ENCODE peak calls at places on chromosomes 4 and X, in six cellular contexts. O, W, P, Y, T and B are unnamed samples.

GRCh38 chrX:40864972-40865371 is 129.6 kb upstream of the MED14 start:
- DNase-seq in Y (no peak), P (peak; percentile 28), W (no peak), T (no peak), O (no peak), B (no peak)

GRCh38 chr4:59195867-59196266 is 2004.3 kb upstream of the ADGRL3 start:
- DNase-seq in W (no peak), P (no peak), O (no peak), Y (no peak), T (no peak), B (no peak)

GRCh38 chr4:122731676-122732075 is 828 bp upstream of the BBS12 start:
- DNase-seq in T (no peak), Y (no peak), O (no peak), W (no peak), P (no peak), B (no peak)

GRCh38 chr4:150209140-150209829 is 131.0 kb downstream of the DCLK2 start:
- DNase-seq in W (peak; percentile 51), P (peak; percentile 85), T (peak; percentile 49), O (no peak), Y (peak; percentile 45), B (peak; percentile 59)

GRCh38 chr4:92111493-92111892 is 192.3 kb upstream of the GRID2 start:
- DNase-seq in O (no peak), T (no peak), P (no peak), W (no peak), Y (no peak), B (no peak)

GRCh38 chrX:30612250-30612655 is 34.7 kb upstream of the TASL start:
- DNase-seq in O (no peak), Y (no peak), W (no peak), P (no peak), T (no peak), B (no peak)

GRCh38 chrX:13078739-13079444 is 34.5 kb upstream of the FAM9C start:
- DNase-seq in P (peak; percentile 82), Y (no peak), O (no peak), W (no peak), T (peak; percentile 40), B (no peak)

GRCh38 chrX:22110729-22111494 is 78.8 kb downstream of the PHEX start:
- DNase-seq in P (no peak), W (no peak), Y (peak; percentile 26), O (no peak), T (peak; percentile 31), B (no peak)

GRCh38 chrX:130994671-130995070 is 63.5 kb upstream of the ARHGAP36 start:
- DNase-seq in T (no peak), O (no peak), Y (no peak), P (peak; percentile 4), W (no peak), B (peak; percentile 22)

GRCh38 chr4:7817877-7818675 is 121.6 kb downstream of the AFAP1 start:
- DNase-seq in T (peak; percentile 53), O (peak; percentile 82), Y (no peak), P (peak; percentile 83), W (no peak), B (peak; percentile 53)

DNA sequence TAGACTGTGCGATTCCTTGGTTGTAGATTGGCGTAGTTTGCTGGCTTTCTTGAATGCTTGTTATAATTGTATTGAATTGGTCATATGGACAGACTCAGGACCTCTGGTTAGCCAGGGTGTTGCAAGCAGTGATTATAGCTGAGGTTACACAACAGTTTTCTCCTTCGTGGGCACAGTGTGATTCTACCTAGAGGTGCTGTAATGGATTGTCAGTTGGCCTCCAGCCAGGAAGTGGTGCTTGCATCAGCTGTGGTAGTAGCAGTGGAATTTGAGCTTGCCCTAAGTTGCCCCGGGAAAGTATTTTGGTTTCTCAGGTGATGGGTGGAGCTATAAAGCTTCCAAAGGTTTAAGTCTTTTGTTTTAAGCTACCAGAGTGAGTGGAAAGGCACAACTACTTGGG is 23.1 kb upstream of the GABRG1 start:
- DNase-seq in T (no peak), W (no peak), Y (peak; percentile 19), O (no peak), P (no peak), B (no peak)
- TF ChIP-seq CTCF in T (no peak), W (no peak), Y (no peak), O (no peak), P (no peak), B (no peak)

DNA sequence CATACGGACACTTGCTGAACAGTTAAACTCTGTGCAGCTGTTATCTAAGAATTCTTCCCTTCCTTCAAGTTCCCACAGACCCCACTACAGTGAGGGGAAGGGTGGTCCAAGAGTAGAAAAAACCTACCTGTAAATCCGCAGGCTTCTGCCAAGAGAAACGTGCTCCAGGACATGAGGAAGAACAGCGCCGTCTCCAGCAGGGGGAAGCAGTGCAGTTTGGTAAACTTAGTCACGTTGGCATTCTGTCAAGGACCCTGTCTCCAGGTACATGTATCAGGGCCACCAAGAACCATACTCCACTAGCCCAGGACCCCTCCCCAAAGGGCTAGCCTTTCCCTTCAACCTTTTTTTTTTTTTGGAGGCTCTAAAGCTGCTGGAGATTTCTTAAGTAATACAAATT is 79.9 kb downstream of the CHST7 start:
- DNase-seq in T (no peak), W (no peak), P (peak; percentile 26), O (no peak), Y (peak; percentile 24), B (peak; percentile 15)
- TF ChIP-seq CTCF in T (no peak), W (no peak), P (peak; percentile 31), O (no peak), Y (no peak), B (no peak)

DNA sequence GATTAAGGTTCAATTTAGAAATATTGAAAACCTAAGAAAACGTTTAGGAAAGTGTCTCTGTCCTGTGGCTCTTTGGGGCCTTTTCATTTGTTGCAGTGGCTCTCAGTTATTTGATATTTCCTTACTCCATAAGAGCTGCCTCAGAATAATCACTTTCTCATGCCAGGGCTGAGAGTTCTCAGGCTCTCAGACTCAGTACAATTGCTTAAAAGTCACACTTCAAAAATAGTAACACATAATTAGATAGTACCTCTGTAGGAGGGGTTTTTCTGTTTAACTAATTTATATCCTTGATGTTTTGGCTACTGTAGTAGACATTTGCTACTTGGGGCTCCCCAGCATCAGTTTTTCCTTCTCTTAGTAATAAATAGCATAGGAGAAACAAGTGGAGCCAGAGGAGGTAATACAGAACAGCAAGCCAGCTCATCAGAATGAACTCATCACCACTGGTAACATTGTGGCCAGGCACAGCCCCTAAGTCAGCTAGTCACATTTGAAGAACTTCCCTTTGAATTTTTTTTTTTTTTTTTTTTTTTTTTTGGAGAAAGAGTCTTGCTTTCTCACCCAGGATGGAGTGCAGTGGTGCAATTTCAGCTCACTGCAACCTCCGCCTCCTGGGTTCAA is 8.0 kb upstream of the HNRNPD start:
- DNase-seq in O (no peak), T (no peak), P (no peak), Y (no peak), W (no peak), B (no peak)
- TF ChIP-seq CTCF in O (no peak), T (no peak), P (no peak), Y (no peak), W (no peak), B (no peak)

DNA sequence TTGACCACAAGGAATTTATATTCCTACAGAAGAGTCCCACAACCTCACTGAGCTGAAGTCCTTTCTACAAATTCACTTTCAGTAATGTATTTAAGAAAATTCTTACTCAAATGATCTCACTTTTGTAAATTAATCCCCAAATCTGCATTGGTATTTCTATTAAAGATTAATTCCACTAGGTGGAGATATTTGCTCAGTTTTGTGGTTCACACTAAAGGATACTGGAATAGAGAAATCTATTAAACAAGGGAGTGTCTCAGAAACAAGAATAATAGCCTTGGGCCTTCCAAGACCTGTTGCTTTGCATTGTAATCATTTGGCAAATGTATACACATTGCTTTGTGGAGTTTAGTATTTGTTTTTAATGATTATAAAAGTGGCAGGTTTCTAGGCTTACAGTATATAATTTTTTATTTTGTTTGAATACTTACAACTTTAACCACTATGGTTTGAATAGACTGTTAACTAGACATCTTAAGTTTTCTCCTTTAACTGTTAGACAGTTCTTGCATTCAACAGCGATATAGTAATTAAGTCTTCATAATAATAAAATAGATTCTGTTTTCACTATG is 25.9 kb downstream of the CFAP299 start:
- DNase-seq in W (no peak), P (peak; percentile 34), Y (no peak), O (no peak), T (no peak), B (no peak)
- TF ChIP-seq CTCF in W (peak; percentile 15), P (no peak), Y (peak; percentile 52), O (no peak), T (no peak), B (peak; percentile 59)

GRCh38 chr4:104815593-104816156 is 321.0 kb upstream of the CXXC4 start:
- DNase-seq in O (no peak), W (no peak), T (no peak), Y (no peak), P (peak; percentile 1), B (no peak)

DNA sequence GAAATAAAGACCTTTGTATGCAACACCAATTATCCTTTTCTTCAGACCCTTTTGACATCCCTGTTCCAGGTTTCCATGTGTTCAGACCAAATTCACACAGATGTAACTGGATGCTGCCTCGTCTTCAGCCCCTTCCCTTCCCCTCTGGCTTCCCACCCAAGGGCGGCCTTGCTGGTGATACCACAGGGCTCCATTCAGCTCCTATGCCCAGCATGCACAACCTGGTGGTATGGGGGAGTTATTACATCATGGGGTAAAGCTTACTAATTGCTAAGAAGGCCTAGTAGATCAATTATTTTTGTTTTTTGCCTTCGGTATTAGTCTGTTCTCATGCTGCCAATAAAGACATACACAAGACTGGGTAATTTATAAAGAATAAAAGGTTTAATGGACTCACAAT is 317.0 kb upstream of the CXXC4 start:
- DNase-seq in W (no peak), O (no peak), T (no peak), P (no peak), Y (no peak), B (peak; percentile 13)
- TF ChIP-seq CTCF in W (no peak), O (no peak), T (no peak), P (no peak), Y (no peak), B (peak; percentile 40)

GRCh38 chrX:15567886-15568616 is 32.7 kb downstream of the ACE2 start:
- DNase-seq in P (peak; percentile 52), O (no peak), W (no peak), Y (no peak), T (no peak), B (no peak)
- TF ChIP-seq CTCF in P (peak; percentile 43), O (no peak), W (no peak), Y (peak; percentile 30), T (no peak), B (no peak)

GRCh38 chr4:159608434-159608833 is 505.6 kb downstream of the RAPGEF2 start:
- DNase-seq in T (no peak), P (peak; percentile 33), Y (no peak), W (no peak), O (no peak), B (no peak)
- TF ChIP-seq CTCF in T (no peak), P (no peak), Y (no peak), W (no peak), O (no peak), B (no peak)

DNA sequence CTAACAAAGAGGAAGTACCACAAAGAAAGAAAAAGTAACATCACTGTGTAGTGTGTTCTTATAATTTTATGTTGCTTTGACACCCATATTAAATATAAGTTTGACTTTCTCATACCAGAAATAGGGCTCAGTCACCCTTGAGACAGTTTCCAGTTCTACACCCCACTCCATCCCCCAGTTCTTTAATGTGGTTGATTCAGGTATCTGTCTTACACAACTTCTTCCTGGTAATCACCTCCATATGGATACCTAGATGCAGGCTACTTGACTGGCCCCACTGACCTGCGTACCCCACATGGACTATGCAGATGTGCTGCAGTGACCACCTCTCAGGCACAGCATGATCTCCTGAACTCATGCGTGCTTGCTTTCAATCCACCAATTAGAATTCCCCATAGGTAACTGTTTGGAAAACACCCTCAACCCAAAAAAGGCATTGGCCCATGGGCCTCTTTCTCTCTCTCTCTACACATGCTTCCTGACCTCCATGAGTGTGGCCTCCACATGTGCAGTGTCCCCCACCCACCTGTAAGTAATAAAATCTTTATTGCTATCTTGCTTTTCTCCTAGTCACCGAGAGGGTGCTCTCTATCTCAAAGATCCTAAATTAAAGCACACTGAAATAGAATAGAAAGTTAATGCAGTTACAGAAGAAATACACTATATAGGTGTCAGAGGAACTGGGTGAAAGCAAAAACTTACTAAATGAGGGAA is 98.3 kb downstream of the ZAR1 start:
- DNase-seq in O (no peak), T (no peak), W (no peak), Y (no peak), P (no peak), B (no peak)
- TF ChIP-seq CTCF in O (no peak), T (no peak), W (no peak), Y (no peak), P (no peak), B (no peak)